ENCODE peak calls at places on chromosomes 5 and 9, in nine cellular contexts. S is lower lobe of right lung; M is tibial artery; Y is CD8-positive, alpha-beta memory T cell; W is kidney; J is testis; U is aorta; Z is psoas muscle; N is right cardiac atrium. P is an unnamed sample.

GRCh38 chr5:27316283-27316675 is 277.9 kb upstream of the CDH9 start:
- DNase-seq in S (no peak), M (no peak), Y (no peak), W (no peak), J (no peak), U (no peak), Z (no peak), N (no peak), P (no peak)

GRCh38 chr9:97786341-97786740 is 66.7 kb upstream of the FOXE1 start:
- DNase-seq in S (no peak), M (no peak), Y (no peak), W (no peak), J (no peak), U (no peak), Z (no peak), N (no peak), P (no peak)

GRCh38 chr5:73120222-73121108 is at the start of gene TMEM171:
- DNase-seq in S (peak), M (no peak), Y (peak), W (peak), J (peak), U (no peak), Z (peak), N (peak), P (no peak)

GRCh38 chr9:89538874-89539273 is 41.0 kb upstream of the SEMA4D start:
- DNase-seq in S (no peak), M (no peak), Y (peak), W (no peak), J (no peak), U (no peak), Z (no peak), N (no peak), P (no peak)

GRCh38 chr9:36192196-36192595 is 1.5 kb downstream of the CLTA start:
- DNase-seq in S (no peak), M (no peak), Y (no peak), W (no peak), J (no peak), U (no peak), Z (no peak), N (no peak), P (no peak)

GRCh38 chr5:111266491-111266890 is 42.3 kb downstream of the CAMK4 start:
- DNase-seq in S (no peak), M (no peak), Y (no peak), W (no peak), J (no peak), U (no peak), Z (no peak), N (no peak), P (no peak)

GRCh38 chr5:96537386-96537785 is 104.3 kb upstream of the PCSK1 start:
- DNase-seq in S (no peak), M (no peak), Y (peak), W (no peak), J (no peak), U (no peak), Z (no peak), N (no peak), P (no peak)

GRCh38 chr9:2809692-2810423 is 34.0 kb downstream of the PUM3 start:
- DNase-seq in S (no peak), M (no peak), Y (no peak), W (no peak), J (no peak), U (no peak), Z (no peak), N (no peak), P (no peak)

GRCh38 chr9:23343226-23343625 is 482.8 kb downstream of the ELAVL2 start:
- DNase-seq in S (no peak), M (no peak), Y (no peak), W (no peak), J (no peak), U (no peak), Z (no peak), N (no peak), P (no peak)

GRCh38 chr5:2577637-2578036 is 173.8 kb downstream of the IRX2 start:
- DNase-seq in S (no peak), M (no peak), Y (no peak), W (no peak), J (no peak), U (no peak), Z (no peak), N (no peak), P (no peak)

GRCh38 chr9:117377046-117377445 is 37.8 kb downstream of the ASTN2 start:
- DNase-seq in S (no peak), M (no peak), Y (no peak), W (no peak), J (no peak), U (no peak), Z (no peak), N (peak), P (no peak)

GRCh38 chr9:127918201-127919107 is 1.6 kb upstream of the ST6GALNAC4 start:
- DNase-seq in S (peak), M (no peak), Y (no peak), W (peak), J (no peak), U (no peak), Z (peak), N (no peak), P (no peak)

GRCh38 chr5:35149041-35149440 is 81.2 kb downstream of the PRLR start:
- DNase-seq in S (no peak), M (no peak), Y (no peak), W (no peak), J (no peak), U (no peak), Z (no peak), N (no peak), P (no peak)

GRCh38 chr9:99177576-99178365 is 44.0 kb downstream of the ALG2 start:
- DNase-seq in S (no peak), M (no peak), Y (no peak), W (no peak), J (no peak), U (no peak), Z (no peak), N (no peak), P (no peak)

GRCh38 chr9:104970588-104970987 is 42.6 kb upstream of the ABCA1 start:
- DNase-seq in S (no peak), M (no peak), Y (no peak), W (no peak), J (peak), U (no peak), Z (no peak), N (no peak), P (no peak)

GRCh38 chr9:80163889-80164288 is 592.1 kb downstream of the TLE4 start:
- DNase-seq in S (no peak), M (no peak), Y (no peak), W (no peak), J (no peak), U (no peak), Z (no peak), N (no peak), P (no peak)

GRCh38 chr9:130343445-130343918 is 77.9 kb downstream of the HMCN2 start:
- DNase-seq in S (no peak), M (peak), Y (no peak), W (peak), J (peak), U (no peak), Z (no peak), N (peak), P (peak)

GRCh38 chr9:130461218-130461630 is 16.5 kb downstream of the ASS1 start:
- DNase-seq in S (peak), M (no peak), Y (peak), W (peak), J (peak), U (peak), Z (peak), N (peak), P (peak)

GRCh38 chr9:86513429-86513828 is 159.2 kb upstream of the TUT7 start:
- DNase-seq in S (no peak), M (no peak), Y (no peak), W (no peak), J (no peak), U (no peak), Z (no peak), N (no peak), P (no peak)

GRCh38 chr5:83474986-83475385 is 3.4 kb downstream of the VCAN start:
- DNase-seq in S (no peak), M (peak), Y (no peak), W (no peak), J (peak), U (no peak), Z (no peak), N (no peak), P (no peak)

GRCh38 chr5:138029501-138029900 is 3.4 kb downstream of the FAM13B start:
- DNase-seq in S (no peak), M (no peak), Y (no peak), W (no peak), J (no peak), U (no peak), Z (no peak), N (no peak), P (no peak)

GRCh38 chr5:136004436-136004835 is 24.4 kb upstream of the TGFBI start:
- DNase-seq in S (no peak), M (no peak), Y (no peak), W (no peak), J (no peak), U (no peak), Z (no peak), N (no peak), P (no peak)

GRCh38 chr5:71471193-71471592 is 15.7 kb downstream of the BDP1 start:
- DNase-seq in S (no peak), M (no peak), Y (no peak), W (no peak), J (no peak), U (no peak), Z (peak), N (no peak), P (no peak)

GRCh38 chr5:155616779-155617392 is 603.3 kb downstream of the KIF4B start:
- DNase-seq in S (no peak), M (no peak), Y (peak), W (no peak), J (peak), U (no peak), Z (peak), N (peak), P (peak)

GRCh38 chr5:132064738-132065331 is 4.4 kb downstream of the IL3 start:
- DNase-seq in S (peak), M (peak), Y (peak), W (peak), J (peak), U (peak), Z (peak), N (no peak), P (peak)

GRCh38 chr9:113593682-113594281 is 130.3 kb downstream of the RGS3 start:
- DNase-seq in S (peak), M (peak), Y (no peak), W (peak), J (peak), U (peak), Z (peak), N (peak), P (peak)

GRCh38 chr9:89883401-89884341 is 278.9 kb downstream of the GADD45G start:
- DNase-seq in S (no peak), M (no peak), Y (no peak), W (no peak), J (peak), U (peak), Z (no peak), N (no peak), P (no peak)

GRCh38 chr5:114782869-114783268 is 386.8 kb downstream of the TRIM36 start:
- DNase-seq in S (peak), M (peak), Y (no peak), W (no peak), J (no peak), U (peak), Z (peak), N (peak), P (peak)

GRCh38 chr5:65867509-65868195 is 58.7 kb upstream of the ERBIN start:
- DNase-seq in S (no peak), M (no peak), Y (no peak), W (no peak), J (no peak), U (no peak), Z (no peak), N (no peak), P (no peak)

GRCh38 chr9:35813434-35814105 is 1.3 kb downstream of the HINT2 start:
- DNase-seq in S (no peak), M (no peak), Y (no peak), W (no peak), J (no peak), U (no peak), Z (no peak), N (no peak), P (no peak)

GRCh38 chr5:50767588-50767987 is 101.2 kb downstream of the PARP8 start:
- DNase-seq in S (no peak), M (no peak), Y (no peak), W (no peak), J (no peak), U (no peak), Z (no peak), N (no peak), P (no peak)

GRCh38 chr5:159780246-159780645 is 136.0 kb upstream of the ADRA1B start:
- DNase-seq in S (no peak), M (no peak), Y (no peak), W (no peak), J (no peak), U (no peak), Z (no peak), N (no peak), P (no peak)

GRCh38 chr9:121635300-121635699 is 16.1 kb upstream of the DAB2IP start:
- DNase-seq in S (no peak), M (no peak), Y (no peak), W (no peak), J (no peak), U (no peak), Z (no peak), N (no peak), P (no peak)
- H3K27ac ChIP-seq in S (no peak), M (no peak), Y (no peak), W (no peak), J (no peak), U (no peak), Z (peak), N (no peak), P (peak)

GRCh38 chr5:140550147-140551079 is 3.0 kb downstream of the EIF4EBP3 start:
- DNase-seq in S (no peak), M (no peak), Y (no peak), W (no peak), J (no peak), U (no peak), Z (no peak), N (no peak), P (no peak)
- H3K27ac ChIP-seq in S (peak), M (peak), Y (no peak), W (peak), J (no peak), U (no peak), Z (peak), N (peak), P (no peak)

GRCh38 chr5:36946101-36946500 is 69.5 kb downstream of the NIPBL start:
- DNase-seq in S (no peak), M (no peak), Y (no peak), W (no peak), J (no peak), U (no peak), Z (no peak), N (no peak), P (no peak)
- H3K27ac ChIP-seq in S (no peak), M (no peak), Y (no peak), W (no peak), J (no peak), U (no peak), Z (no peak), N (peak), P (no peak)

GRCh38 chr9:106451223-106451622 is 411.7 kb upstream of the ZNF462 start:
- DNase-seq in S (no peak), M (no peak), Y (no peak), W (no peak), J (no peak), U (no peak), Z (no peak), N (no peak), P (no peak)

GRCh38 chr9:106456581-106456980 is 406.4 kb upstream of the ZNF462 start:
- DNase-seq in S (no peak), M (no peak), Y (no peak), W (no peak), J (no peak), U (no peak), Z (no peak), N (no peak), P (no peak)
- H3K27ac ChIP-seq in S (no peak), M (no peak), Y (no peak), W (no peak), J (no peak), U (no peak), Z (no peak), N (no peak), P (no peak)

DNA sequence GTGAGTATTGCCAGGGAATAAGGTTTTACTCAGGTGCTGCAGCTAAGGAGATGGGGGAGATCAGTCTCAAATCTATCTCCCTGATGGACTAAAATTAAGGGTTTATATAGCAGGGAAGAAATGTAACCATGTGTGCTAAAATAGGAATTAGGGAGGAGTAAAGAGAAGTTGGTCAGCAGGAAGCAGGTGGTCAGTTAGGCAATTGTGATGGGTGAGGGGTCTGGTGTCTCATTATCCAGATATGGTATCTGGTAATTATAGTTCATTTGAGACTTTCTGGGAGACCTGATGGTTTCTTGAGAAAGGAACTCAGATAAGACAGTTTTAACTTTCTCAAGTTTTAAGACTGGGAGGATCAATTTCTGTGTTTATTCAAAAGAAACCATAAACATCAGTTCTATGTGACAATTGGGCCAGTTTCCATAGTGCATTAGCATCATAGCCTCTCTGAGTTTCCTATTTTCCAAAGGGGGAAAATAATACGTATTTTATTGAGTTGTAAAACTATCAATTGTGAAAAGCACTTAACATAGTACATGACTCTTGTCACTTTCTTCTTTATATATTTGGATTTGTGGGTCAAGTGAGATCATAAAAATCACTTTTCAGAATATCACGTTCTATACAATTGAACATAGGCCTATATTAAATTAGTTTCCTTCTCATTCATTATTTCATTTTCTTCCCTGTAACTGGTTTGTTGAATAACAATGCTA is 115.9 kb downstream of the ZSWIM6 start:
- DNase-seq in S (no peak), M (no peak), Y (no peak), W (no peak), J (no peak), U (no peak), Z (no peak), N (no peak), P (no peak)
- H3K27ac ChIP-seq in S (no peak), M (no peak), Y (no peak), W (no peak), J (no peak), U (no peak), Z (no peak), N (no peak), P (peak)

GRCh38 chr5:1564824-1565736 is 41.3 kb upstream of the LPCAT1 start:
- DNase-seq in S (no peak), M (no peak), Y (no peak), W (no peak), J (no peak), U (no peak), Z (no peak), N (peak), P (no peak)
- H3K27ac ChIP-seq in S (no peak), M (peak), Y (no peak), W (no peak), J (no peak), U (no peak), Z (no peak), N (no peak), P (no peak)

DNA sequence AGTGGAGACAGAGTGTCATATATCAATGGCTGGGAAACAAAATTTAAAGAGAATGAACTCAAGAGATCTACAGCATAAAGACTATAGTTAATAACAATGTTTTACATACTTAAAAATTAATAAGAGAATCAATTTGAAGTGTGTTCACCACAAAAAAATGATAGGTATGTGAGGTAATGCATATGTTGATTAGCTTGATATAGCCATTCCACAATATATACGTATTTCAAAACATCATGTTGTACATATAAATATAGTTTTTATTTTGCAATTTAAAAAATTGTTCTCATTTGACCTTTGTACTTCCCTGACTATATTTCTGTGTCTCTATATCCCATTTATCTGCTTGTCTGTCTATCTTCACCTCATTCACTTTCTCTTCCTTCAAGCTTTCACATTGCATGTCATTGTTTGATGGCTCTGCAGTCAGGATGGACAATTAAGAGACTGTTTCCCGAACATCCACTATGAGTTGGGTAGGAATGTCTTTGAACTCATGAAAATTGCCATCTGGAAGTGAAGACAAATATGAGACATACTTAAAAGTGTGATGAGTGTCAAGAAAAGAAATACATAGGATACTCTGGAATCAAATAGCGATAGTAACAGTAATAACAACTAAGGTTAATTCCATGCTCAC is 359.9 kb upstream of the ACTBL2 start:
- DNase-seq in S (no peak), M (no peak), Y (no peak), W (no peak), J (no peak), U (no peak), Z (no peak), N (no peak), P (no peak)
- H3K27ac ChIP-seq in S (no peak), M (no peak), Y (no peak), W (no peak), J (no peak), U (no peak), Z (no peak), N (no peak), P (no peak)

GRCh38 chr5:116454417-116454927 is 120.2 kb downstream of the SEMA6A start:
- DNase-seq in S (no peak), M (no peak), Y (no peak), W (no peak), J (peak), U (no peak), Z (no peak), N (no peak), P (no peak)
- H3K27ac ChIP-seq in S (no peak), M (no peak), Y (no peak), W (no peak), J (peak), U (no peak), Z (no peak), N (no peak), P (peak)